ENCODE peak calls at places on chromosomes 6 and 20, in five cellular contexts. A, J, B, Y and T are unnamed samples.

GRCh38 chr6:1617466-1618304 is 8.0 kb downstream of the FOXC1 start:
- DNase-seq in A (no peak), J (peak), B (no peak), Y (no peak), T (no peak)

GRCh38 chr6:70219943-70220613 is 82.8 kb downstream of the COL9A1 start:
- DNase-seq in A (no peak), J (no peak), B (no peak), Y (no peak), T (no peak)

GRCh38 chr6:149363154-149363553 is 36.9 kb upstream of the SUMO4 start:
- DNase-seq in A (no peak), J (no peak), B (no peak), Y (no peak), T (no peak)

GRCh38 chr20:5557123-5557522 is 193.1 kb upstream of the SHLD1 start:
- DNase-seq in A (peak), J (no peak), B (peak), Y (no peak), T (no peak)

GRCh38 chr6:3208775-3209113 is 18.7 kb downstream of the TUBB2B start:
- DNase-seq in A (no peak), J (no peak), B (no peak), Y (no peak), T (no peak)

GRCh38 chr20:40810336-40810735 is 121.3 kb upstream of the MAFB start:
- DNase-seq in A (no peak), J (no peak), B (no peak), Y (no peak), T (no peak)

GRCh38 chr6:44177691-44178423 is 19.2 kb downstream of the CAPN11 start:
- DNase-seq in A (no peak), J (no peak), B (no peak), Y (peak), T (no peak)

GRCh38 chr6:157034433-157035230 is 257.5 kb downstream of the ARID1B start:
- DNase-seq in A (no peak), J (no peak), B (no peak), Y (no peak), T (no peak)

GRCh38 chr20:48760403-48760889 is 67.4 kb downstream of the PREX1 start:
- DNase-seq in A (peak), J (peak), B (no peak), Y (no peak), T (no peak)

GRCh38 chr20:21101453-21102251 is 4.5 kb downstream of the LINC00237 start:
- DNase-seq in A (no peak), J (peak), B (no peak), Y (no peak), T (no peak)

GRCh38 chr20:39117486-39117885 is 155.3 kb downstream of the DHX35 start:
- DNase-seq in A (no peak), J (no peak), B (no peak), Y (no peak), T (no peak)

GRCh38 chr20:59153832-59154231 is 9.8 kb upstream of the ZNF831 start:
- DNase-seq in A (no peak), J (no peak), B (no peak), Y (no peak), T (no peak)

GRCh38 chr6:133092771-133093170 is 148.4 kb upstream of the EYA4 start:
- DNase-seq in A (no peak), J (no peak), B (no peak), Y (no peak), T (no peak)

GRCh38 chr6:142367501-142368018 is 65.8 kb downstream of the ADGRG6 start:
- DNase-seq in A (no peak), J (no peak), B (no peak), Y (no peak), T (no peak)

GRCh38 chr20:41587956-41588355 is 30.2 kb downstream of the CHD6 start:
- DNase-seq in A (no peak), J (no peak), B (no peak), Y (peak), T (no peak)

GRCh38 chr6:52363222-52363867 is 1.4 kb downstream of the PAQR8 start:
- DNase-seq in A (no peak), J (no peak), B (no peak), Y (no peak), T (no peak)

GRCh38 chr6:89694428-89694827 is 55.9 kb upstream of the LYRM2 start:
- DNase-seq in A (no peak), J (no peak), B (no peak), Y (no peak), T (no peak)

GRCh38 chr20:56088381-56088780 is 83.1 kb upstream of the CBLN4 start:
- DNase-seq in A (no peak), J (no peak), B (peak), Y (no peak), T (no peak)

GRCh38 chr6:113856571-113857564 is at the start of gene MARCKS:
- DNase-seq in A (no peak), J (peak), B (peak), Y (peak), T (peak)

GRCh38 chr20:14764511-14765369 is 427.3 kb upstream of the FLRT3 start:
- DNase-seq in A (no peak), J (no peak), B (no peak), Y (no peak), T (no peak)

GRCh38 chr6:168703970-168704369 is 263.0 kb downstream of the SMOC2 start:
- DNase-seq in A (no peak), J (no peak), B (no peak), Y (no peak), T (no peak)

GRCh38 chr6:2854394-2854982 is 12.8 kb upstream of the SERPINB1 start:
- DNase-seq in A (no peak), J (no peak), B (no peak), Y (no peak), T (no peak)

GRCh38 chr6:14729186-14729871 is 516.5 kb upstream of the JARID2 start:
- DNase-seq in A (no peak), J (no peak), B (no peak), Y (no peak), T (no peak)

GRCh38 chr20:59300341-59301081 is at the start of gene EDN3:
- DNase-seq in A (no peak), J (no peak), B (no peak), Y (no peak), T (peak)

GRCh38 chr20:37506166-37506725 is 14.8 kb upstream of the NNAT start:
- DNase-seq in A (no peak), J (no peak), B (no peak), Y (no peak), T (no peak)

GRCh38 chr6:44342489-44342888 is at the start of gene SPATS1:
- DNase-seq in A (no peak), J (peak), B (peak), Y (no peak), T (no peak)

GRCh38 chr6:39225543-39225942 is 3.7 kb downstream of the KCNK5 start:
- DNase-seq in A (no peak), J (no peak), B (no peak), Y (no peak), T (no peak)

GRCh38 chr20:14568225-14568624 is 230.8 kb upstream of the FLRT3 start:
- DNase-seq in A (no peak), J (no peak), B (no peak), Y (no peak), T (no peak)

GRCh38 chr20:10357061-10357708 is 76.8 kb downstream of the MKKS start:
- DNase-seq in A (no peak), J (no peak), B (no peak), Y (no peak), T (no peak)

GRCh38 chr6:43669050-43669921 is 18.3 kb downstream of the MRPS18A start:
- DNase-seq in A (no peak), J (no peak), B (peak), Y (peak), T (no peak)

GRCh38 chr6:150894935-150895686 is 29.6 kb downstream of the MTHFD1L start:
- DNase-seq in A (no peak), J (no peak), B (no peak), Y (no peak), T (no peak)

GRCh38 chr6:126252154-126252553 is 87.8 kb upstream of the CENPW start:
- DNase-seq in A (no peak), J (no peak), B (no peak), Y (no peak), T (no peak)

DNA sequence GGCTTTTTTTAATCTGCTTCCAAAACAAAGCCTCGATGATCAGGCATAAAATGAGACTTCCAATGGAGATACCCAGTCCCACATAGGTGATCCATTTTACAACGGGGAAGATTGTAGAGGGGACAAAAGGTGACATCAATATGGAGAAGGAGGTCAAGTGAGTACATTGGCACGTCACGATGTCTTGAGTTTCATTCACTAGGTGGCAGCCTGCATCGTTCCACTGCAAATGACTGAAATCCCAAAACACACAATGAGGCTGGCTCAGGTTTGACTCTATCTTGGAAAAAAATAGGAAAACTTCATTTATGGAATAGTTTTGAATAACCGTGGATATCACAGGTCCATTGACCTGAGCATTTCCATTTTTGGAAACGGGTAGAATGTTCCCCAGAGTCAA is 32.5 kb downstream of the ADGRF1 start:
- DNase-seq in A (no peak), J (no peak), B (no peak), Y (no peak), T (no peak)
- TF ChIP-seq CTCF in A (no peak), J (no peak), B (no peak), Y (peak), T (no peak)

DNA sequence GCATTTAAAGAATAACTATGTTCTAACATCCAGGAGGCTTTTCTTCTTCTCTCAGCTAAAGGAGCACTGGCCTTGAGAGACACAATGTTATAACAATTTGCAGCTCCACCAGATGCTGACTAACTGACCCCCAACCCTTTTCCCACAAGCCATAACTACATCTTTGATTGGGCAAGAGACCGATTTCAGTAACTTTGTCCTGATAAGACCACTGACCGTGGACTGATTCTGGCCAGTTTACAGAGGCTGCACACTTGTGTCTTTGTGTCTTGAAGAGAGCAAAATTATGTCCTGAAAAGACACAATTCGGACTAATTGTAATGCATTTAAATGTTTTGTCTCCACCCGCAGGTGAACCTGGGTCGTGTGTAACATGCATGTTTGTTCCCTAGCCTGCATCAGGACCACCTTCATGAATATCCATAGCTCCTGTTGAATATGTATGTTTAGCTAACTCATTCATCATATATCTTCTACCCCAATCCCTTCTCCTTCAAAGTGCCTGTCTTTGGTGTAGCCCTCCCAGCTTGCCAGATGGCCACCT is 22.3 kb downstream of the ABRACL start:
- DNase-seq in A (no peak), J (no peak), B (no peak), Y (no peak), T (no peak)
- TF ChIP-seq CTCF in A (no peak), J (no peak), B (no peak), Y (no peak), T (no peak)

DNA sequence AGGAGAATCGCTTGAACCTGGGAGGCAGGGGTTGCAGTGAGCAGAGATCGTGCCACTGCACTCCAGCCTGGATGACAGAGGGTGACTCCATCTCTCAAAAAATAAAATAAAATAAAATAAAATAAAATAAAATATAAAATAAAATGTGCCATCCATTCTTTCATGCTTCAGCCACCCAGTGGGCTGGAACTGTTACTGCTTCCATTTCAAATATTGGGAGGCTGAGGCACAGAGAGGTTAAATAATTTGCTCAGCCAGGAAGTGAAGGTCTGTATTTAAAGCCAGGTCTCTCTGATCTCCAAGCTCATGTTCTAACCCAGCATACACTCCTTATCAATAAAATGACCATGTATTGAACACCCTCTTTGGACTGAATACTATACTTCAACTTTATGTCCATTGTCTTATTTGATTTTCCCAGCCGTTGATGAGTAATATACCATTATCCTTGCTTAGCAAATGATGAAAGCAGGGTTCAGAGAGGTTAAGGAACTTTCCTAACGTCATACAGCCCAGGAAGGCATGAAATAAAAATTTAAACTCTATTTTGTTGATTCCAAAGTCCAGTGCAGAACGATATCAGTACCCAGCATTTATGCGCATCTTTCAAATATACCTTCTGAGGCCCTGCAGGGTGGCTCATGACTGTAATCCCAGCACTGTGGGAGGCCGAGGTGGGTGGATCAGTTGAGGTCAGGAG is 25.8 kb upstream of the SLC9A8 start:
- DNase-seq in A (no peak), J (no peak), B (no peak), Y (no peak), T (no peak)
- TF ChIP-seq CTCF in A (no peak), J (no peak), B (peak), Y (peak), T (peak)

GRCh38 chr6:6005467-6006427 is 978 bp downstream of the NRN1 start:
- DNase-seq in A (no peak), J (no peak), B (no peak), Y (no peak), T (no peak)

GRCh38 chr6:6008114-6008647 is 1.5 kb upstream of the NRN1 start:
- DNase-seq in A (no peak), J (no peak), B (no peak), Y (no peak), T (no peak)

GRCh38 chr6:6008648-6009421 is 2.1 kb upstream of the NRN1 start:
- DNase-seq in A (no peak), J (peak), B (peak), Y (no peak), T (no peak)

GRCh38 chr6:6006428-6007310 is at the start of gene NRN1:
- DNase-seq in A (no peak), J (no peak), B (no peak), Y (no peak), T (no peak)

DNA sequence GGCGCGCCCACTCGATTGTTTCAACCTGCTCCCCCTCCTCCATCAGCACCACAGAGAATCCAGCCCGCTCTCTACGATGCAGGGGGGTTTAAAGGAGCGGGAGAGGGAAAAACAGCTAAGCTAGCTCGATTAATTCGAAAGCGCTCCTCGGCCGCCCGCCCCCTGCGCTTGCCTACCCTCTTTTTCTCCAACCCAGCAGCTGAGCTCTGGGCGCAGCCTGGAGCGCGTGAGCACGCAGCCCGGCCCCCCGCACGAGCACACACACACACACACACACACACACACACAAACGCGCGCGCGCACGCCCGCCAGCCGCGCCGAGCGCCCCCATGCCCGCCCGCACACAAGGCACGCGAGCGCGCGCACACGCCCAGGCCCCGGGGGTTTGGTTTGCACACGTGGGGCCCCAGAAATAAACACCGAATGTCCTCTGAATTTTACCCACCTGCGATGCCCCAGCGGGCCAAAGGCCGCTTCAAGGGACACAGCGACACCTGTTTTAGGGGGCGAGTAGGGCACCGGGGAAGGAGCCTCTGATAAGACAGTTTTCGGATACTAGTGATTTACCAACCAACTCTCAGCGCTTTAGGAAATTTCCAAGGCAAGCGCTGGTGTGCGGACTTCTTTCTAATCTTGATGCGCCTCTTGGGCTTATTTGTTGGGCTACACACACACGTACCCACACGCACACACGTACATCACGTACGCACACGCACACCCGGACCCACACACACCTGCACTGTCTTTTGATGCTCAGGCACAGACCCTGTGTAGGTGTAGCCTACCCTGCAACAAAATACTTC is 787 bp upstream of the NRN1 start:
- DNase-seq in A (no peak), J (peak), B (peak), Y (no peak), T (no peak)
- TF ChIP-seq CTCF in A (peak), J (peak), B (no peak), Y (no peak), T (no peak)

GRCh38 chr6:11042750-11043551 is 1.2 kb downstream of the ELOVL2 start:
- DNase-seq in A (no peak), J (no peak), B (no peak), Y (no peak), T (no peak)

GRCh38 chr6:11043552-11043960 is 549 bp downstream of the ELOVL2 start:
- DNase-seq in A (no peak), J (peak), B (no peak), Y (no peak), T (peak)

GRCh38 chr6:11044712-11045167 is 635 bp upstream of the ELOVL2 start:
- DNase-seq in A (no peak), J (no peak), B (no peak), Y (no peak), T (no peak)

GRCh38 chr6:11042025-11042749 is 1.9 kb downstream of the ELOVL2 start:
- DNase-seq in A (no peak), J (no peak), B (no peak), Y (no peak), T (no peak)

GRCh38 chr6:11043961-11044711 is at the start of gene ELOVL2:
- DNase-seq in A (no peak), J (no peak), B (no peak), Y (no peak), T (peak)
- TF ChIP-seq CTCF in A (no peak), J (peak), B (peak), Y (peak), T (peak)

GRCh38 chr6:98054453-98054852 is 771.4 kb upstream of the MMS22L start:
- DNase-seq in A (no peak), J (no peak), B (no peak), Y (no peak), T (no peak)
- TF ChIP-seq CTCF in A (no peak), J (no peak), B (peak), Y (no peak), T (peak)

GRCh38 chr20:9214676-9215075 is 145.8 kb downstream of the PLCB4 start:
- DNase-seq in A (no peak), J (no peak), B (no peak), Y (peak), T (no peak)

GRCh38 chr20:9218412-9219001 is 149.6 kb downstream of the PLCB4 start:
- DNase-seq in A (no peak), J (no peak), B (no peak), Y (no peak), T (no peak)

GRCh38 chr20:9220874-9221547 is 152.1 kb downstream of the PLCB4 start:
- DNase-seq in A (no peak), J (no peak), B (no peak), Y (no peak), T (no peak)

GRCh38 chr20:9211016-9211760 is 142.3 kb downstream of the PLCB4 start:
- DNase-seq in A (no peak), J (no peak), B (no peak), Y (no peak), T (no peak)

GRCh38 chr20:9215539-9215938 is 146.7 kb downstream of the PLCB4 start:
- DNase-seq in A (no peak), J (no peak), B (no peak), Y (no peak), T (no peak)
- TF ChIP-seq CTCF in A (no peak), J (no peak), B (no peak), Y (peak), T (no peak)

GRCh38 chr20:19662638-19662995 is 95.4 kb upstream of the RIN2 start:
- DNase-seq in A (no peak), J (no peak), B (no peak), Y (no peak), T (no peak)
- TF ChIP-seq CTCF in A (no peak), J (peak), B (no peak), Y (no peak), T (peak)

GRCh38 chr6:25961619-25962367 is 809 bp upstream of the TRIM38 start:
- DNase-seq in A (no peak), J (no peak), B (no peak), Y (no peak), T (no peak)
- TF ChIP-seq CTCF in A (no peak), J (no peak), B (no peak), Y (no peak), T (no peak)

DNA sequence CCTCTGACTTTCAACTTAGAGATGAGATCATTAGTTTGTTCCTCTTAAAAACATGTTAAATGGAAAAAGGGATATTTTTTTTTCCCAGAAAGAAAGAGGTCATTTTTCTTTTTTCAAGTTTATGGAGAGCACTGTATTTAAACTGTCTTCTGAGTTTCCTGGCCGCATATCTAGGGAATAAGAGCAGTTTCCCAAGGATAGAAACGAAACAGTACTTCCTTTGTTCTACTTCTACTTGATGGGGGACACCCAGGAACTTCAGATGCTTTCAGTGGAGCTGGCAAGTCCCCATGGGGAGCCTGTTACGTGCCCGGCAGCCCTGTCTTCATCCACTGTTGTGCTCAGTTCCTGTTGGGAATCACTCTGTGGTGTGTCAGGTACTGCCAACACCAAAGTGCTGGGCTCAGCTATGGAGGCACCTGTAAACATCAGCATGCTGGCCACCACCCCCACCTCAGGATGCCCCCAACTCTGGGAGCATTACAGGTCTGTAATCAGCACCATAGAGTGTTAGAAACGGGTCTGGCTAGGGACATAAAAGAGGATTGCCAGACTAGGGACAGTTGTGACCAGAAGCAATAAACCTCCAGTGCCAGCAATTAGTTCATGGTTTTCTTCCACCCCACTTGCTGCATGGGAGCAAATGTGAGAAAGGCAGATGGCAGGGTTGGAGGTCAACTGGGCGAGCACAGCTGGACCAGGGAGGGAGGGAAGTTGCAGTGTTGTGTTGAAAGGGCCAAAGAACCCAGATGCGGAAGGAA is 221.7 kb upstream of the ECI2 start:
- DNase-seq in A (no peak), J (no peak), B (no peak), Y (no peak), T (no peak)
- TF ChIP-seq CTCF in A (no peak), J (no peak), B (no peak), Y (no peak), T (no peak)